ENCODE peak calls at places on chromosomes 12 and 14, in five cellular contexts. L is CD4-positive, CD25-positive, alpha-beta regulatory T cell; Z is Daoy; V is SK-MEL-5; G is stimulated activated naive CD8-positive, alpha-beta T cell treated with anti-CD3 and anti-CD28 coated beads, Interleukin-15, Interleukin-2, amounts not matched to agents 100 U/mL and 50 U/mL, for 24 hours. D is an unnamed sample.

GRCh38 chr12:123533672-123534643 is at the start of gene RILPL1:
- DNase-seq in G (peak), V (peak), L (peak), Z (peak), D (peak)

GRCh38 chr12:20212658-20213387 is 155.5 kb upstream of the PDE3A start:
- DNase-seq in L (no peak), Z (peak), G (no peak), V (peak), D (peak)

GRCh38 chr12:11798856-11799530 is 149.5 kb downstream of the ETV6 start:
- DNase-seq in V (no peak), G (no peak), Z (peak), L (no peak), D (no peak)

GRCh38 chr12:120067084-120067869 is 49.3 kb downstream of the RAB35 start:
- DNase-seq in G (no peak), Z (no peak), V (no peak), L (no peak), D (no peak)

GRCh38 chr12:66288121-66288520 is 14.2 kb upstream of the HELB start:
- DNase-seq in G (peak), L (peak), V (no peak), Z (no peak), D (no peak)

GRCh38 chr14:93009471-93010117 is 86.6 kb downstream of the CHGA start:
- DNase-seq in Z (no peak), L (no peak), V (peak), G (no peak), D (peak)

GRCh38 chr12:82486524-82487235 is 128.4 kb downstream of the METTL25 start:
- DNase-seq in Z (no peak), L (no peak), G (no peak), V (no peak), D (peak)

GRCh38 chr12:131229426-131230339 is 276.0 kb downstream of the ADGRD1 start:
- DNase-seq in G (no peak), L (no peak), Z (no peak), V (no peak), D (no peak)

GRCh38 chr12:57031228-57031670 is 14.9 kb upstream of the TAC3 start:
- DNase-seq in L (peak), G (no peak), Z (peak), V (no peak), D (no peak)

GRCh38 chr12:101299931-101300330 is 20.0 kb downstream of the UTP20 start:
- DNase-seq in Z (no peak), V (peak), L (no peak), G (no peak), D (peak)

GRCh38 chr12:132227156-132227555 is 82.9 kb downstream of the NOC4L start:
- DNase-seq in Z (no peak), V (no peak), L (no peak), G (no peak), D (no peak)

GRCh38 chr12:122862872-122863701 is 27.8 kb downstream of the HIP1R start:
- DNase-seq in Z (no peak), V (no peak), L (no peak), G (no peak), D (no peak)

GRCh38 chr12:27924350-27925140 is 48.0 kb downstream of the PTHLH start:
- DNase-seq in L (no peak), Z (no peak), G (no peak), V (no peak), D (no peak)

GRCh38 chr14:52961060-52961639 is 10.3 kb upstream of the FERMT2 start:
- DNase-seq in Z (peak), L (peak), G (peak), V (peak), D (peak)

GRCh38 chr14:67411820-67412421 is at the start of gene PLEK2:
- DNase-seq in V (no peak), L (peak), G (peak), Z (peak), D (no peak)

GRCh38 chr12:6821674-6822433 is at the start of gene GPR162:
- DNase-seq in G (no peak), V (no peak), L (no peak), Z (peak), D (no peak)

GRCh38 chr12:93789767-93790166 is 112.6 kb downstream of the CRADD start:
- DNase-seq in V (no peak), G (no peak), L (no peak), Z (no peak), D (no peak)

GRCh38 chr14:96030136-96030760 is 8.9 kb upstream of the C14orf132 start:
- DNase-seq in G (no peak), V (no peak), L (no peak), Z (no peak), D (no peak)

GRCh38 chr12:46898152-46898931 is 72.5 kb upstream of the SLC38A4 start:
- DNase-seq in L (no peak), V (no peak), Z (no peak), G (no peak), D (no peak)